ENCODE peak calls at places on chromosomes 11 and 22, in seven cellular contexts. G, K, J, P, X, B and Y are unnamed samples.

GRCh38 chr11:130315354-130315970 is 745 bp upstream of the ZBTB44 start:
- DNase-seq in G (no peak), K (no peak), J (no peak), P (no peak), X (peak), B (peak), Y (no peak)

GRCh38 chr22:33000342-33001280 is 57.6 kb downstream of the SYN3 start:
- DNase-seq in G (peak), K (peak), J (no peak), P (peak), X (peak), B (peak), Y (peak)

GRCh38 chr11:111001091-111001430 is 244.5 kb upstream of the POU2AF2 start:
- DNase-seq in G (peak), K (peak), J (no peak), P (no peak), X (no peak), B (no peak), Y (peak)

GRCh38 chr11:96072592-96072991 is 148.7 kb upstream of the MTMR2 start:
- DNase-seq in G (no peak), K (no peak), J (no peak), P (no peak), X (no peak), B (no peak), Y (no peak)

GRCh38 chr11:3340025-3340424 is 38.9 kb downstream of the ZNF195 start:
- DNase-seq in G (peak), K (peak), J (peak), P (peak), X (no peak), B (no peak), Y (peak)

GRCh38 chr11:75499423-75500305 is 26.1 kb downstream of the GDPD5 start:
- DNase-seq in G (peak), K (peak), J (peak), P (peak), X (no peak), B (no peak), Y (peak)

GRCh38 chr11:11463397-11463796 is 110.3 kb upstream of the CSNK2A3 start:
- DNase-seq in G (no peak), K (peak), J (no peak), P (peak), X (no peak), B (no peak), Y (no peak)

GRCh38 chr11:78220218-78221157 is 31.8 kb downstream of the USP35 start:
- DNase-seq in G (no peak), K (no peak), J (no peak), P (no peak), X (no peak), B (no peak), Y (no peak)

GRCh38 chr11:34492806-34493414 is 20.7 kb downstream of the ELF5 start:
- DNase-seq in G (peak), K (peak), J (no peak), P (peak), X (peak), B (peak), Y (peak)

GRCh38 chr11:119065369-119065768 is 2.2 kb upstream of the VPS11 start:
- DNase-seq in G (peak), K (peak), J (no peak), P (peak), X (no peak), B (peak), Y (peak)

GRCh38 chr22:29070490-29070889 is 2.3 kb upstream of the KREMEN1 start:
- DNase-seq in G (no peak), K (no peak), J (no peak), P (no peak), X (no peak), B (no peak), Y (no peak)

GRCh38 chr11:94632356-94632755 is 65.2 kb downstream of the PIWIL4 start:
- DNase-seq in G (no peak), K (no peak), J (no peak), P (no peak), X (no peak), B (no peak), Y (no peak)

GRCh38 chr11:64247729-64248531 is 1.2 kb upstream of the PPP1R14B start:
- DNase-seq in G (no peak), K (no peak), J (no peak), P (no peak), X (no peak), B (no peak), Y (no peak)

GRCh38 chr11:120528749-120529148 is 17.2 kb downstream of the GRIK4 start:
- DNase-seq in G (no peak), K (no peak), J (no peak), P (no peak), X (no peak), B (no peak), Y (no peak)

GRCh38 chr22:45188779-45189178 is 25.1 kb downstream of the NUP50 start:
- DNase-seq in G (no peak), K (no peak), J (no peak), P (no peak), X (no peak), B (no peak), Y (no peak)

GRCh38 chr11:75351541-75352416 is at the start of gene ARRB1:
- DNase-seq in G (no peak), K (peak), J (no peak), P (peak), X (peak), B (peak), Y (no peak)

GRCh38 chr11:5809905-5810792 is 1.4 kb downstream of the OR52N2 start:
- DNase-seq in G (no peak), K (no peak), J (no peak), P (no peak), X (no peak), B (no peak), Y (no peak)

GRCh38 chr11:66070604-66071325 is 693 bp downstream of the PACS1 start:
- DNase-seq in G (peak), K (peak), J (no peak), P (no peak), X (peak), B (peak), Y (peak)

GRCh38 chr11:44568706-44569473 is 3.4 kb downstream of the CD82 start:
- DNase-seq in G (peak), K (peak), J (peak), P (peak), X (peak), B (no peak), Y (peak)

GRCh38 chr22:37636949-37637273 is 2.6 kb upstream of the SH3BP1 start:
- DNase-seq in G (no peak), K (no peak), J (no peak), P (no peak), X (no peak), B (no peak), Y (no peak)

GRCh38 chr22:25334091-25334490 is 114.7 kb downstream of the CRYBB2 start:
- DNase-seq in G (peak), K (peak), J (no peak), P (peak), X (no peak), B (peak), Y (peak)

GRCh38 chr11:18280438-18281046 is 14.5 kb downstream of the SAA1 start:
- DNase-seq in G (no peak), K (no peak), J (no peak), P (no peak), X (no peak), B (no peak), Y (no peak)

GRCh38 chr11:93959663-93960062 is 61.5 kb upstream of the HEPHL1 start:
- DNase-seq in G (no peak), K (no peak), J (no peak), P (no peak), X (no peak), B (no peak), Y (no peak)

GRCh38 chr11:67178878-67179277 is 59.8 kb downstream of the KDM2A start:
- DNase-seq in G (peak), K (peak), J (peak), P (no peak), X (no peak), B (no peak), Y (peak)

GRCh38 chr11:104332110-104332509 is 168.2 kb upstream of the PDGFD start:
- DNase-seq in G (no peak), K (no peak), J (no peak), P (no peak), X (peak), B (peak), Y (peak)

GRCh38 chr11:61691378-61692156 is 11.4 kb downstream of the DAGLA start:
- DNase-seq in G (no peak), K (no peak), J (no peak), P (no peak), X (peak), B (peak), Y (no peak)

GRCh38 chr22:25933158-25933788 is 191.3 kb downstream of the MYO18B start:
- DNase-seq in G (no peak), K (no peak), J (no peak), P (no peak), X (no peak), B (no peak), Y (no peak)

GRCh38 chr11:2916114-2916891 is 12.9 kb downstream of the PHLDA2 start:
- DNase-seq in G (no peak), K (no peak), J (no peak), P (no peak), X (no peak), B (no peak), Y (no peak)

GRCh38 chr11:105577645-105578044 is 32.2 kb upstream of the GRIA4 start:
- DNase-seq in G (peak), K (peak), J (peak), P (peak), X (no peak), B (peak), Y (no peak)

GRCh38 chr11:6667733-6668374 is 12.2 kb upstream of the DCHS1 start:
- DNase-seq in G (peak), K (peak), J (no peak), P (peak), X (no peak), B (peak), Y (peak)

GRCh38 chr11:67420646-67421420 is 5.4 kb downstream of the CARNS1 start:
- DNase-seq in G (peak), K (peak), J (peak), P (peak), X (peak), B (peak), Y (peak)

GRCh38 chr22:38940985-38941384 is 16.4 kb upstream of the APOBEC3A start:
- DNase-seq in G (no peak), K (no peak), J (no peak), P (no peak), X (no peak), B (no peak), Y (no peak)

GRCh38 chr22:17077255-17077654 is 7.5 kb upstream of the IL17RA start:
- DNase-seq in G (peak), K (peak), J (peak), P (peak), X (no peak), B (no peak), Y (peak)

DNA sequence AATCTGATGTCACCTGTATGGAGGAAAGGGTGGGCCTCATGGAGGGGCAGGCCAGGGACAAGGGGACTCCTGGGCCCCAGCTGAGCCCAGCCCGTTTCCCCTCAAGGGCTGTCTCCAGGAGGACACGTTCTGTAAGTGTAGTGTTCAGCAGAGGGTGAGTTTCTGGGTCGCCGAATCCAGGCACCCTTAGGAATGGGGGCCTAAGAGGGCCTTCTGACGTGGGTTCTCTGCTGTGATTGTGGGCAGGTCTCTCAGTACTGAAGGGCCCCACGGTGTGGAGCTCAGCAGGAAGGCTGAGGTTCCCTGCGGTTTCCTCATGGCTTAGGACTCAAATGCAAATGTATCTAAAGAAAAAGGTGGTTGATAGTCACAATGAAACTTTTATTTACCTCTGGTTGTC is 6.5 kb downstream of the PTDSS2 start:
- DNase-seq in G (no peak), K (no peak), J (no peak), P (no peak), X (no peak), B (no peak), Y (no peak)
- TF ChIP-seq CTCF in G (no peak), K (no peak), J (no peak), P (no peak), X (no peak), B (no peak), Y (no peak)

GRCh38 chr11:124953753-124954624 is at the start of gene CCDC15:
- DNase-seq in G (peak), K (peak), J (peak), P (peak), X (peak), B (peak), Y (peak)
- TF ChIP-seq CTCF in G (peak), K (no peak), J (no peak), P (no peak), X (no peak), B (no peak), Y (no peak)

DNA sequence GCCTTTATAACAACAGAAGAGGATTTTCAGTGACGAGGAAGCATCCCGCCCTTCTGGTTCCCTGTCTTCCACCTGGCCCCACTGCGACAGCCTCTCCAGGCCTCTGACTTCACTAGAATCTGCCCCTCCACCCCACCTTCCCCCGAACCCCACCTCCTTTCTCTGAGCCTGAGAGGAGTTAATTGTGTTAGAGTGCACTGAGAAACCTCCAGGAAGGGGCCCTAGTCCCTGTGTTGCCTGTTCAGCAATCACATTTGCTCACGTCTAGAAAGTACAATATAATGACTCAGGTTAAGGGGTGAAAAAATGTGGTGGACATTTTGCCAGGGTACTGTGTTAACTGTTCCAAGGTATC is 38.8 kb downstream of the PTPRJ start:
- DNase-seq in G (no peak), K (no peak), J (no peak), P (no peak), X (no peak), B (peak), Y (no peak)
- TF ChIP-seq CTCF in G (no peak), K (no peak), J (no peak), P (no peak), X (no peak), B (no peak), Y (no peak)

DNA sequence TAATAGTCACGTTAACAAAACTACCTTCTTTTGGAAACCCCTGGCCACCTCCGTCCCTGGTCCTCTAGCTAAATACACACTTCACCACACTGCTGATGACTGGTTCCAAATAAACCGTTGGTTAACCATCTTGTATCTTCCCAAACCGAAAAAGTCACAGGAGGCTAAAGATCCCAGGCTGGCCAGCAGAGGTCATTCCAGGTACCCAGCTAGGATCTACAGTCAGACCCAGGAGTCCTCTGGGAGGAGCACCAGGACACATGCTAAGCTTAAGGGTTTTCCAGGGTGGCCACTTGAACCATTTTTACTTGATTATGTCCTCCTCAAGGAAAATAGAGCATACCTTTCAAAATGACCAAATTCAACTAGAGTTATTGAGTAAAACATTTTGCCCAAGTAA is 103.2 kb downstream of the ETS1 start:
- DNase-seq in G (no peak), K (no peak), J (no peak), P (no peak), X (no peak), B (no peak), Y (no peak)
- TF ChIP-seq CTCF in G (no peak), K (no peak), J (peak), P (peak), X (peak), B (peak), Y (peak)

DNA sequence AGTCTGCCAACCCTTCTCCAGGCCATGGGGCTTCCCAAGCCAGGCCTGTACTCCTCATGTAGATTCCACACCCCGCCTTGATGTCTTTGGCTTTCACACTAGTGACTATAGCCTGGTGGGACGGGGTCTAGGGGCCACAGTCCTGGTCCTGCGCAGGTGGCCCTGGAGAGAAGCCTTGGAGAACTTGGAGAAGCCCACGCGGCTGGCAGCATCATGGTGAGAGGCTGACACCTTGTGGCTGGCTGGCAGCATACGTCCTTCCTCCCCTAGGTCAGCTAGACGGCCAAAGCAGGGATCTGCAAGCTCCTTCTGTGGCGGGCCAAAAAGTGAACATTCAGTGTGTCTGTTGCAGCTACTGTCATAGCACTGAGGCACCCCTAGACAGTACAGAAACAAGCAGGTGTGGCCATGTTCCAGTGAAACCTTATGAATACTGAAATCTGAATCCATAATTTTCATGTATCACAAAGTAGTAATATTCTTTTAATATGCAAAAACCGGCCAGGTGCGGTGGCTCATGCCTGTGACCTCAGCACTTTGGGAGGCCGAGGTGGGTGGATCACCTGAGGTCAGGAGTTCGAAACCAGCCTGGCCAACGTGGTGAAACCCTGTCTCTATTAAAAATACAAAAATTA is 42.0 kb downstream of the FAM83F start:
- DNase-seq in G (peak), K (peak), J (peak), P (peak), X (peak), B (peak), Y (peak)
- TF ChIP-seq CTCF in G (peak), K (peak), J (peak), P (peak), X (peak), B (peak), Y (peak)

DNA sequence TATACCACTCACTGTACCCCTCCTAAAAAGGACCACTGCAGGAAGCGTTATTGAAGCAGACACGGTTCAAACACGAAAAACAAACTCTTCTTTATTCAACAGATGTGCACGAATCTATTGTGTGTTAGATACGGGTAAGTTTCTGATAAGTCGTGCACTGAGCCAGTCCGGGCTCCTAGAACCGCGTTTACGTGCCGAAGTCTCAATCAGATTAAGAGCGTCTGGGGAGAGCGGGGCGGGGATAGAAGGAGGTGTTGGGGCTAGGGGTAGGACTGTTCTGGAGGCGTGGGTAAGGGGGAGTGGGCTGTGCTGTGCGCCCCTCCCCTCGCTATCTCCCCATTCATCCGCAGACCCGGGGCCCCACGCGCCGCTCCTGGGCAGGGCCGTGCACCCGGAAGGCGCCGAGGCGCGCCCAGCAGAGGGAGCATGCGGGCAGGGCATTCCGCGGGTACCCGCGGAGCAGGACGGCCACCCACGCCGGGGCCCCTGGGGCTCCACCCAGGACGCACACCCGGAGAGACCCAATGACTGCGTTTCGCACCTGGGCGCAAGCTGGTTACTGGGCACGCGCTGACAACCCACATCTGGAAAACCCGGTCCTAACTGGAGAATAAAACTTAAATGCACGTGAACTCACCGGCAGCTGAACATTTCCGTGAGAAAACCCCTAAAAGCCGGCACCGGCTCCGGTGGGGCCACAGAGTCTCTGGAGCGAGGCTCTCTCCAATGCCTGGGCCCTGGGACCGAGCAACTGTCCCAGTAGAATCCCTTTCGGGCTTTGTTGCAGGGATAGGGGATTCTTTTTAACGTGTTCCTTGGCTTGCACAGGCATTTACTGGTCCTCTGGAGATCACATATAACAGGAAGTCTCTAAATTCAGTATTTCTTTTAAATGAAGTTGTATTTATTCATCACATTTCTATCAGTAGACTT is 40.6 kb downstream of the WEE1 start:
- DNase-seq in G (peak), K (peak), J (peak), P (peak), X (peak), B (peak), Y (peak)
- TF ChIP-seq CTCF in G (peak), K (peak), J (peak), P (peak), X (peak), B (peak), Y (peak)

DNA sequence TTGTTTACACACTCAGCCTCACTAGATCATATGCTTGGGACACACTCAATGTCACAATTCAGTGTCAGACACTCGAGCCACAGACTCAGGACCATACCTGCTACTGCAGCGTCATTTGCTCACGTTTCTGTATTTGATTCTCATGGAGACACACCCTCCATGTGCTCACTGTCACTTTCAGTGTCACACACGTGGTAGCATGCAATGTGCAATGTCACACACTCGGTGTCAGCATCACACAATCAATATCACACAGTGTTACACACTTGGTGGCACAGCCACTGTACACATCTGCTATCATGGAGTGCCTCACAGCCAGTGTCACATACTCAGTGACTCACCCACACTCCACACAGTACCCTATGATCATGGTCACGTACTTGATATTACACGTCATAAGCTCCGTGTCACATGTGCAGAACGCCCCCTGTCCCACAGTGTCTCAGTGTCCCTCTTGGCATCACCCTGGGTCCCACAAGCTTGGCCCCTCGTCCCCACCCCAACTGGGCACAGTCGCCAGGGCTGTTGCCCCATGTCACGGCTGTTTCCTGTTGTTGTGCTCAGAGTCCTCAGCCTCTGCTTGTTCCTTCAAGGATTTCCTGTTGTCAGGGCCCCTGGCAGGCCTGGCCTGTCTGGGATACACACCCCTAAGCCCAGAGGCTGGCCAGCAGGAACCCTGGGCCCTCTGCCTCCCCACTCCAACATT is 49.6 kb downstream of the PDE2A start:
- DNase-seq in G (no peak), K (no peak), J (no peak), P (no peak), X (no peak), B (no peak), Y (no peak)
- TF ChIP-seq CTCF in G (no peak), K (no peak), J (no peak), P (no peak), X (no peak), B (no peak), Y (no peak)

GRCh38 chr11:25970726-25971508 is 361.0 kb upstream of the ANO3 start:
- DNase-seq in G (no peak), K (no peak), J (no peak), P (no peak), X (no peak), B (no peak), Y (no peak)
- TF ChIP-seq CTCF in G (no peak), K (peak), J (peak), P (peak), X (no peak), B (peak), Y (peak)